ENCODE peak calls at places on chromosomes 6 and 20, in four cellular contexts. D, W, B and L are unnamed samples.

GRCh38 chr20:63955281-63955845 is 853 bp downstream of the UCKL1 start:
- DNase-seq in D (no peak), W (peak), B (no peak), L (peak)

GRCh38 chr20:50380697-50381040 is 129.5 kb upstream of the PTPN1 start:
- DNase-seq in D (no peak), W (peak), B (no peak), L (no peak)

GRCh38 chr6:54238407-54238806 is 69.8 kb upstream of the TINAG start:
- DNase-seq in D (no peak), W (no peak), B (no peak), L (no peak)

GRCh38 chr20:61311656-61312387 is 59.8 kb downstream of the CDH4 start:
- DNase-seq in D (no peak), W (no peak), B (no peak), L (no peak)

GRCh38 chr6:142155895-142156757 is 9.1 kb downstream of the VTA1 start:
- DNase-seq in D (no peak), W (no peak), B (no peak), L (peak)

GRCh38 chr20:51554538-51555165 is 12.1 kb upstream of the NFATC2 start:
- DNase-seq in D (no peak), W (no peak), B (no peak), L (no peak)

GRCh38 chr20:33262658-33263065 is 20.4 kb upstream of the BPIFB1 start:
- DNase-seq in D (peak), W (peak), B (peak), L (peak)

GRCh38 chr6:169177516-169178196 is 76.0 kb downstream of the THBS2 start:
- DNase-seq in D (no peak), W (no peak), B (no peak), L (no peak)

GRCh38 chr6:2054516-2055067 is 190.8 kb downstream of the GMDS start:
- DNase-seq in D (no peak), W (no peak), B (no peak), L (no peak)